ENCODE peak calls at places on chromosome 6, in six cellular contexts. Y, T, D, C, B and G are unnamed samples.

GRCh38 chr6:163588211-163588919 is 173.8 kb downstream of the QKI start:
- DNase-seq in Y (peak), T (no peak), D (no peak), C (no peak), B (peak), G (no peak)

GRCh38 chr6:6810727-6811126 is 222.2 kb downstream of the LY86 start:
- DNase-seq in Y (no peak), T (no peak), D (no peak), C (no peak), B (peak), G (no peak)

GRCh38 chr6:136288566-136289326 is 900 bp downstream of the BCLAF1 start:
- DNase-seq in Y (peak), T (peak), D (peak), C (peak), B (peak), G (peak)

GRCh38 chr6:75802366-75802765 is 53.3 kb downstream of the MYO6 start:
- DNase-seq in Y (peak), T (no peak), D (no peak), C (no peak), B (peak), G (no peak)

GRCh38 chr6:152299336-152299735 is 337.8 kb downstream of the SYNE1 start:
- DNase-seq in Y (no peak), T (no peak), D (no peak), C (no peak), B (no peak), G (no peak)

GRCh38 chr6:30154709-30155521 is 6.1 kb downstream of the TRIM10 start:
- DNase-seq in Y (peak), T (peak), D (no peak), C (peak), B (peak), G (no peak)

GRCh38 chr6:72561629-72562028 is 60.2 kb upstream of the KCNQ5 start:
- DNase-seq in Y (no peak), T (no peak), D (no peak), C (no peak), B (no peak), G (no peak)

GRCh38 chr6:149856256-149856994 is 7.7 kb downstream of the LRP11 start:
- DNase-seq in Y (peak), T (no peak), D (no peak), C (no peak), B (no peak), G (no peak)

GRCh38 chr6:44061375-44062104 is 65.7 kb downstream of the MRPL14 start:
- DNase-seq in Y (no peak), T (no peak), D (no peak), C (no peak), B (peak), G (no peak)

GRCh38 chr6:11459002-11459658 is 78.4 kb upstream of the TMEM170B start:
- DNase-seq in Y (no peak), T (no peak), D (no peak), C (no peak), B (no peak), G (no peak)

GRCh38 chr6:70956451-70957283 is at the start of gene B3GAT2:
- DNase-seq in Y (peak), T (no peak), D (no peak), C (no peak), B (peak), G (peak)

GRCh38 chr6:135344526-135344925 is 153.0 kb downstream of the AHI1 start:
- DNase-seq in Y (no peak), T (no peak), D (no peak), C (no peak), B (no peak), G (no peak)

GRCh38 chr6:44999066-44999465 is 329.1 kb upstream of the RUNX2 start:
- DNase-seq in Y (no peak), T (no peak), D (no peak), C (no peak), B (no peak), G (no peak)

GRCh38 chr6:163711615-163712568 is 297.4 kb downstream of the QKI start:
- DNase-seq in Y (no peak), T (peak), D (no peak), C (peak), B (no peak), G (no peak)

GRCh38 chr6:20691185-20691584 is 156.9 kb downstream of the CDKAL1 start:
- DNase-seq in Y (no peak), T (no peak), D (no peak), C (no peak), B (no peak), G (no peak)

GRCh38 chr6:167441653-167442644 is 117.1 kb downstream of the TTLL2 start:
- DNase-seq in Y (peak), T (no peak), D (no peak), C (no peak), B (no peak), G (no peak)
- TF ChIP-seq CTCF in Y (no peak), T (no peak), D (no peak), C (no peak), B (no peak), G (no peak)

DNA sequence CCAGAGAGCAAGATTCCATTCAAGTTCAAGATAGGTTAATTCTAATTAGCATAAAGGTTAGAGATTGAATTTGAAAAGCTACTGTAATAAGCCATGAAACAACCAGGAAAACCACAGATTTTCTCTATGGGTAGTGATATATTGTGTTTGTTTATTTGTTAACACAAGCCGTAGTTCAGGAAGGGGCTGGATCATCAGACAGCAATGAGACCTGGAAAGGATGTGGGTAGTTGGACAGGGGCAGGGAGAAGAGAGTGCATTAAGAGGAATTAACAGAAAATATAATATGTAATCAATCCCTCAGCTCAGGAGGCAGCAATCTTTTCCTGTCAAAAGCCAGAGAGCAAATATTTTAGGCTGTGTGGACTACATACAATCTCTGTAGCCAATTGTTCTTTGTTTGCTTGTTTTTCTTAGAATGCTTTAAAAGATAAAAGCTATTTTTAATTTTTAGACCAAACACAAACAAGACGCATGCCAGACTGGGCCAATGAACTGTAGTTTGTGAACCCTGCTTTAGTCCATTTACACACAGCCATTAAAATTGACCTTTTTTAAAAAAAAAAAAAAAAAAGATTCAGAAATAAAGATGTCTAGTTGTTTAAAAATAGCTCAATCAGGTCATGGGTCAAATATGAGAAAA is 398.7 kb upstream of the MARCKS start:
- DNase-seq in Y (no peak), T (no peak), D (no peak), C (no peak), B (no peak), G (no peak)
- TF ChIP-seq CTCF in Y (no peak), T (no peak), D (no peak), C (no peak), B (no peak), G (no peak)

DNA sequence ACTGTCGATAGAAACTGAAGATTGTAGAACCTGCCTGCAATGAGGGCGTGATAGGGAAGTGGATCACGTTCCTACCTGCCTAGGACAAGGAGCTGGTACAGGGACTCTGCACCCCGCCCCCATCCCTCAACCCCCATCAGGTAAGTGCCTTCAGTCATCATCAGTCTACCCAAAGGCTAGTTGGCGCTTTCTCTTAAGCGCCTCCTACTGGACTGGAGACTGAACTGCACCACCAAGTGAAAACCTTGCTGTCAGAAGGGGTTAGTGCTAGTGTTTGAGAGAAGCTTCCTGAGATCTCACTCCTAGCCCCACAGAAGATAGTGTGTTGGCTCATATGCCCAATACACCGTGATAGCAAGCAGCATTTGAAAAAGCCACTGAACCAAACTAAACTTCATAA is 706.5 kb upstream of the MAN1A1 start:
- DNase-seq in Y (no peak), T (no peak), D (no peak), C (no peak), B (no peak), G (no peak)
- TF ChIP-seq CTCF in Y (peak), T (peak), D (no peak), C (no peak), B (peak), G (peak)

DNA sequence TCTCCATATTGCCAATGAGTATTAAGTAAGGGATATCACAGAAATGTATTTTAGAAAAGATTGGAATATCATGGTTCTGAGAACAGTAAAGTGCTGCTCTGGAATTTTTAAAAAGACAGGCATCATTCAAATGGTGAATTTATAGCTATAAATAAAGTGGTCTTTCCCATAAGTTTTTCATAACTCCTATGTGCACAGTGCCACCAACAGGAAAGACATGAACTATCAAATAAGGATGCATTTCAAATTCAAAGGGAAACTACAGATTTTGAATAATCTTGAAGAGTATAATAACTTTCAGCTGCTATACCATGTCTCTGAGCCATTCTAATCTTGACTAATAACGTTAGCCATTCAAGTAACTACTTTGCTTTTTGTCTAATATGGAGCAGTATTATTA is 456.8 kb upstream of the GJE1 start:
- DNase-seq in Y (peak), T (no peak), D (no peak), C (no peak), B (no peak), G (no peak)
- TF ChIP-seq CTCF in Y (peak), T (no peak), D (no peak), C (no peak), B (no peak), G (peak)

GRCh38 chr6:131093334-131093733 is 30.3 kb upstream of the EPB41L2 start:
- DNase-seq in Y (no peak), T (no peak), D (no peak), C (no peak), B (no peak), G (no peak)
- TF ChIP-seq CTCF in Y (no peak), T (no peak), D (no peak), C (no peak), B (no peak), G (no peak)

DNA sequence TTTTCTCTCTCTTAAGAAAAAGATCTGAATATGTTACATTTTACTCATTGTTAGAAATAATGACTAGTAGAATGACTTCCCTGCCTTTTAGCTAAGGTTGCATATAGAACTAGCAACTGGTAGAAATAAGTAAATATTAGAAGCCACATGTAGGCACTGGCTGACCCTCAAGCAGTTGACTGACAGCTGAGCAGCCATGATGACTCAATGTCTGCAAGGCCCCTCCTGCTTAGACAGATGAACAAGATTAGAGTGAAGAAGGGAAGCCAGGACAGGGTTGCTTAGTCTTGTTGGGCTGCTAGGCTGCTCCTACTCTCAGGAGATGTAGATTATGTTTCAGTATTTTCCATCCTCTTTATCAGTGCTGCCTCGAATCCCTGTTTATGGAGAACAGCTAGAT is 6.5 kb downstream of the MEP1A start:
- DNase-seq in Y (no peak), T (no peak), D (no peak), C (no peak), B (peak), G (no peak)
- TF ChIP-seq CTCF in Y (no peak), T (no peak), D (no peak), C (no peak), B (no peak), G (no peak)